ENCODE peak calls at places on chromosome 1, in nine cellular contexts. L, A, B, K, N, E, M, V and P are unnamed samples.

GRCh38 chr1:198846506-198847010 is 207.7 kb downstream of the PTPRC start:
- DNase-seq in L (no peak), A (no peak), B (no peak), K (no peak), N (no peak), E (no peak), M (no peak), V (no peak), P (no peak)

GRCh38 chr1:243968413-243968812 is 82.7 kb upstream of the ZBTB18 start:
- DNase-seq in L (no peak), A (no peak), B (no peak), K (peak), N (no peak), E (peak), M (no peak), V (no peak), P (no peak)

GRCh38 chr1:8687053-8687452 is 130.4 kb downstream of the RERE start:
- DNase-seq in L (no peak), A (no peak), B (no peak), K (no peak), N (no peak), E (peak), M (no peak), V (no peak), P (no peak)

GRCh38 chr1:185287451-185287850 is 29.6 kb downstream of the IVNS1ABP start:
- DNase-seq in L (no peak), A (no peak), B (no peak), K (no peak), N (no peak), E (no peak), M (no peak), V (no peak), P (no peak)

GRCh38 chr1:201501144-201501543 is 5.8 kb downstream of the CSRP1 start:
- DNase-seq in L (no peak), A (no peak), B (no peak), K (no peak), N (no peak), E (peak), M (no peak), V (no peak), P (no peak)

GRCh38 chr1:85894651-85895050 is 186.4 kb upstream of the ZNHIT6 start:
- DNase-seq in L (no peak), A (peak), B (peak), K (peak), N (no peak), E (peak), M (no peak), V (peak), P (no peak)

GRCh38 chr1:6962390-6962955 is 177.2 kb downstream of the CAMTA1 start:
- DNase-seq in L (no peak), A (peak), B (peak), K (no peak), N (peak), E (no peak), M (no peak), V (no peak), P (no peak)

GRCh38 chr1:46673749-46674182 is 2.1 kb downstream of the TEX38 start:
- DNase-seq in L (no peak), A (no peak), B (peak), K (no peak), N (no peak), E (peak), M (no peak), V (no peak), P (no peak)